ENCODE peak calls at places on chromosomes 1 and 21, in five cellular contexts. K is ovary, G is esophagus squamous epithelium, D is transverse colon, N is uterus. H is an unnamed sample.

GRCh38 chr1:12276225-12276624 is 46.4 kb downstream of the VPS13D start:
- DNase-seq in D (no peak), G (no peak), N (peak; percentile 53), K (no peak), H (no peak)

GRCh38 chr1:33517596-33518250 is 45.3 kb downstream of the ZSCAN20 start:
- DNase-seq in N (no peak), D (no peak), G (no peak), K (peak; percentile 41), H (no peak)

GRCh38 chr1:151584278-151584677 is 27.6 kb upstream of the SNX27 start:
- DNase-seq in G (no peak), D (peak; percentile 48), K (no peak), N (no peak), H (peak; percentile 87)

GRCh38 chr1:158149175-158149574 is 31.5 kb upstream of the CD1D start:
- DNase-seq in G (no peak), D (no peak), N (peak; percentile 30), K (peak; percentile 40), H (no peak)

GRCh38 chr1:61496501-61496900 is 228.4 kb downstream of the TM2D1 start:
- DNase-seq in N (no peak), D (no peak), K (no peak), G (no peak), H (no peak)

GRCh38 chr1:53712276-53712675 is 26.7 kb downstream of the GLIS1 start:
- DNase-seq in K (no peak), N (no peak), G (no peak), D (no peak), H (no peak)

GRCh38 chr1:216582151-216582550 is 141.1 kb downstream of the ESRRG start:
- DNase-seq in D (no peak), N (no peak), G (no peak), K (no peak), H (no peak)

GRCh38 chr1:160375788-160376524 is 9.1 kb downstream of the NHLH1 start:
- DNase-seq in D (no peak), N (no peak), K (no peak), G (no peak), H (no peak)

GRCh38 chr1:24294757-24295371 is 24.3 kb upstream of the GRHL3 start:
- DNase-seq in N (peak; percentile 82), G (no peak), D (peak; percentile 61), K (peak; percentile 28), H (peak; percentile 96)

GRCh38 chr1:216576246-216576645 is 147.0 kb downstream of the ESRRG start:
- DNase-seq in K (no peak), N (no peak), D (no peak), G (no peak), H (no peak)

GRCh38 chr1:39378377-39378776 is 113.1 kb upstream of the BMP8A start:
- DNase-seq in N (no peak), K (no peak), G (no peak), D (peak; percentile 25), H (no peak)

GRCh38 chr1:119482517-119483425 is 24.2 kb upstream of the HSD3B1 start:
- DNase-seq in G (no peak), K (no peak), N (no peak), D (no peak), H (no peak)

GRCh38 chr1:1768249-1768992 is 9.8 kb downstream of the NADK start:
- DNase-seq in N (no peak), K (no peak), D (no peak), G (no peak), H (no peak)

GRCh38 chr1:53589043-53589887 is 130.1 kb downstream of the DMRTB1 start:
- DNase-seq in K (no peak), G (no peak), D (peak; percentile 1), N (no peak), H (peak; percentile 82)

GRCh38 chr1:148334339-148335130 is 148.6 kb downstream of the PPIAL4G start:
- DNase-seq in N (peak; percentile 55), D (peak; percentile 92), G (no peak), K (peak; percentile 54), H (peak; percentile 97)

GRCh38 chr1:71269823-71270222 is 189.0 kb upstream of the ZRANB2 start:
- DNase-seq in D (no peak), N (no peak), K (no peak), G (no peak), H (no peak)

GRCh38 chr1:21541835-21542234 is 32.6 kb downstream of the ALPL start:
- DNase-seq in D (no peak), N (no peak), K (no peak), G (no peak), H (no peak)

GRCh38 chr1:236168716-236169429 is 26.5 kb downstream of the GPR137B start:
- DNase-seq in K (no peak), D (no peak), G (no peak), N (peak; percentile 55), H (peak; percentile 93)

GRCh38 chr21:41247561-41247968 is 69.0 kb upstream of the FAM3B start:
- DNase-seq in N (no peak), K (peak; percentile 34), G (no peak), D (peak; percentile 57), H (no peak)

GRCh38 chr1:205950826-205951549 is 7.7 kb upstream of the SLC26A9 start:
- DNase-seq in K (no peak), N (no peak), D (no peak), G (no peak), H (peak; percentile 80)

GRCh38 chr1:219732814-219733491 is 120.0 kb upstream of the ZC3H11B start:
- DNase-seq in D (no peak), G (no peak), N (no peak), K (no peak), H (no peak)

GRCh38 chr1:198775606-198776005 is 136.8 kb downstream of the PTPRC start:
- DNase-seq in K (no peak), D (no peak), N (no peak), G (no peak), H (no peak)

GRCh38 chr1:54428838-54429513 is 22.8 kb upstream of the SSBP3 start:
- DNase-seq in N (no peak), G (no peak), K (no peak), D (no peak), H (no peak)

GRCh38 chr1:86235859-86236258 is 79.3 kb upstream of the COL24A1 start:
- DNase-seq in N (no peak), K (no peak), D (no peak), G (no peak), H (no peak)

GRCh38 chr1:24805534-24806301 is 60.5 kb downstream of the CLIC4 start:
- DNase-seq in K (no peak), D (no peak), N (no peak), G (no peak), H (peak; percentile 27)

GRCh38 chr1:48743480-48743879 is 33.2 kb downstream of the BEND5 start:
- DNase-seq in G (no peak), N (no peak), D (no peak), K (no peak), H (no peak)

GRCh38 chr1:244863491-244864252 is 671 bp downstream of the HNRNPU start:
- DNase-seq in N (no peak), D (peak; percentile 45), K (no peak), G (peak; percentile 61), H (peak; percentile 93)

GRCh38 chr1:185608166-185608565 is 126.0 kb upstream of the HMCN1 start:
- DNase-seq in K (no peak), N (no peak), D (no peak), G (no peak), H (no peak)

GRCh38 chr21:44021064-44021463 is 9.0 kb downstream of the TRAPPC10 start:
- DNase-seq in G (no peak), D (no peak), N (no peak), K (no peak), H (no peak)

GRCh38 chr1:47534417-47534816 is 96.6 kb downstream of the FOXD2 start:
- DNase-seq in K (no peak), D (no peak), N (no peak), G (no peak), H (no peak)

GRCh38 chr1:8456306-8456912 is 138.5 kb downstream of the SLC45A1 start:
- DNase-seq in N (no peak), K (no peak), G (no peak), D (no peak), H (no peak)

GRCh38 chr1:164589408-164589807 is 30.4 kb downstream of the PBX1 start:
- DNase-seq in D (no peak), K (no peak), G (no peak), N (no peak), H (no peak)

GRCh38 chr1:164589961-164590507 is 31.1 kb downstream of the PBX1 start:
- DNase-seq in K (no peak), D (no peak), N (no peak), G (no peak), H (no peak)

GRCh38 chr1:164588388-164589341 is 29.7 kb downstream of the PBX1 start:
- DNase-seq in K (peak; percentile 91), N (peak; percentile 81), D (peak; percentile 59), G (no peak), H (peak; percentile 91)

GRCh38 chr1:164586619-164587018 is 27.6 kb downstream of the PBX1 start:
- DNase-seq in N (no peak), D (no peak), G (no peak), K (no peak), H (no peak)

GRCh38 chr1:164587617-164588367 is 28.8 kb downstream of the PBX1 start:
- DNase-seq in N (no peak), D (no peak), G (no peak), K (no peak), H (no peak)
- H3K4me3 ChIP-seq in N (peak overlapping the region; percentile 34), D (no peak overlapping the region), G (no peak overlapping the region), K (no peak overlapping the region), H (no peak overlapping the region)

GRCh38 chr21:45041351-45041805 is 33.0 kb upstream of the ADARB1 start:
- DNase-seq in D (peak; percentile 61), N (peak; percentile 87), G (no peak), K (peak; percentile 61), H (peak; percentile 97)
- TF ChIP-seq POLR2A in D (no peak), N (no peak), G (no peak), K (no peak), H (no peak)

GRCh38 chr1:118225471-118225870 is 40.4 kb upstream of the SPAG17 start:
- DNase-seq in K (no peak), G (no peak), D (no peak), N (no peak), H (no peak)

GRCh38 chr1:118219438-118219837 is 34.4 kb upstream of the SPAG17 start:
- DNase-seq in K (no peak), G (no peak), D (no peak), N (no peak), H (no peak)

GRCh38 chr1:118223426-118223825 is 38.4 kb upstream of the SPAG17 start:
- DNase-seq in K (no peak), N (no peak), G (no peak), D (no peak), H (no peak)
- TF ChIP-seq CTCF in K (no peak), N (no peak), G (no peak), D (no peak), H (no peak)

DNA sequence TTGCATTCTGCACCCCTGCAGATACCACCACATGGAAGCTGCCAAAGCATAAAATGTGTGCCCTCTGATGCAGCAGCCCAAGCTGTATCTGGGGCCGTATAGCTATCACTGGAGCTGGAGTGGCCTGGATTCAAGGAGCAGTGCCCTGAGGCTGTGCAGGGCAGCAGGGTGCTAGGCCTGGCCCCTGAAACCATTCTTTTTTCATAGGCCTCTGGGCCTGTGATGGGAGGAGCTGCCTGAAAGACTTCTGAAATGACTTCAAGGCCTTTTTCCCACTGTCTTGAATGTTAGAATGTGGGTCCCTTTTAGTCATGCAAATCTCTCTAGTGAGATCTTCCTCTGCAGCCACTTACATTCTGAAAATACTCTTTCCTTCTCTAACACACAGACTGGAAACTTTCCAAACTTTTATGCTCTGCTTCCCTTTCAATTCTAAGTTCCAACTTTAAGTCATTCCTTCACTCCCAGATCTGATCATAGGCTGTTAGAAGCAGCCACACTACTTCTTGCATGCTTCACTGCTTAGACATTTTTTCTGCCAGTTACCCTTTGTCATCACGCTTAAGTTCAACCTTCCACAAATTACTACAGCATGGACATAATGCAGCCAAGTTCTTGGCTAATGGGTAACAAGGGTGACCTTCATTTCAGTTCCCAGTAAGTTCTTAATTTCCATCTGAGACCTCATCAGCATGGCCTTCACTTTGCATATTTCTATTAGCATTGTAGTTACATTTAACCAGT is 42.4 kb downstream of the DRAM2 start:
- DNase-seq in G (no peak), D (no peak), N (no peak), K (no peak), H (no peak)
- H3K4me3 ChIP-seq in G (no peak overlapping the region), D (no peak overlapping the region), N (no peak overlapping the region), K (no peak overlapping the region), H (no peak overlapping the region)

H was measured in lower leg skin.